ENCODE peak calls at places on chromosomes 12 and 14, in five cellular contexts. One of them, this sample, is unnamed.

GRCh38 chr14:53784688-53785087 is 171.9 kb downstream of the BMP4 start:
- DNase-seq in astrocyte of the cerebellum: no peak
- DNase-seq in fibroblast of lung: no peak
- DNase-seq in NCI-H748 treated with DMSO at 0.1 percent for 48 hours: no peak
- DNase-seq in left cardiac atrium: no peak
- DNase-seq in this sample: no peak

GRCh38 chr14:69096766-69097475 is 56.0 kb downstream of the DCAF5 start:
- DNase-seq in NCI-H748 treated with DMSO at 0.1 percent for 48 hours: no peak
- DNase-seq in left cardiac atrium: no peak
- DNase-seq in astrocyte of the cerebellum: no peak
- DNase-seq in fibroblast of lung: peak
- DNase-seq in this sample: no peak

GRCh38 chr12:50984899-50985298 is 32.6 kb downstream of the HIGD1C start:
- DNase-seq in NCI-H748 treated with DMSO at 0.1 percent for 48 hours: no peak
- DNase-seq in fibroblast of lung: peak
- DNase-seq in astrocyte of the cerebellum: no peak
- DNase-seq in left cardiac atrium: no peak
- DNase-seq in this sample: no peak

GRCh38 chr12:106088246-106089200 is 50.2 kb downstream of the NUAK1 start:
- DNase-seq in fibroblast of lung: no peak
- DNase-seq in left cardiac atrium: no peak
- DNase-seq in NCI-H748 treated with DMSO at 0.1 percent for 48 hours: no peak
- DNase-seq in astrocyte of the cerebellum: no peak
- DNase-seq in this sample: no peak

GRCh38 chr12:12804011-12804410 is 9.1 kb upstream of the DDX47 start:
- DNase-seq in astrocyte of the cerebellum: no peak
- DNase-seq in fibroblast of lung: peak
- DNase-seq in left cardiac atrium: no peak
- DNase-seq in NCI-H748 treated with DMSO at 0.1 percent for 48 hours: no peak
- DNase-seq in this sample: no peak

GRCh38 chr14:74630881-74631690 is 19.0 kb upstream of the LTBP2 start:
- DNase-seq in left cardiac atrium: no peak
- DNase-seq in astrocyte of the cerebellum: no peak
- DNase-seq in fibroblast of lung: peak
- DNase-seq in NCI-H748 treated with DMSO at 0.1 percent for 48 hours: no peak
- DNase-seq in this sample: no peak

GRCh38 chr14:104729835-104730181 is 5.8 kb downstream of the ADSS1 start:
- DNase-seq in left cardiac atrium: no peak
- DNase-seq in NCI-H748 treated with DMSO at 0.1 percent for 48 hours: no peak
- DNase-seq in astrocyte of the cerebellum: no peak
- DNase-seq in fibroblast of lung: no peak
- DNase-seq in this sample: no peak

GRCh38 chr12:124410354-124411175 is 115.7 kb downstream of the RFLNA start:
- DNase-seq in NCI-H748 treated with DMSO at 0.1 percent for 48 hours: no peak
- DNase-seq in astrocyte of the cerebellum: no peak
- DNase-seq in fibroblast of lung: peak
- DNase-seq in left cardiac atrium: peak
- DNase-seq in this sample: no peak

GRCh38 chr14:96146131-96146771 is 58.4 kb upstream of the BDKRB2 start:
- DNase-seq in astrocyte of the cerebellum: peak
- DNase-seq in left cardiac atrium: no peak
- DNase-seq in NCI-H748 treated with DMSO at 0.1 percent for 48 hours: no peak
- DNase-seq in fibroblast of lung: peak
- DNase-seq in this sample: no peak

GRCh38 chr12:55847603-55848329 is 5.0 kb upstream of the MMP19 start:
- DNase-seq in NCI-H748 treated with DMSO at 0.1 percent for 48 hours: no peak
- DNase-seq in left cardiac atrium: peak
- DNase-seq in fibroblast of lung: peak
- DNase-seq in astrocyte of the cerebellum: peak
- DNase-seq in this sample: peak